ENCODE peak calls at places on chromosomes 1 and 21, in eight cellular contexts. One of them, this sample, is unnamed.

GRCh38 chr1:26239936-26240335 is 5.9 kb downstream of the CEP85 start:
- DNase-seq in ascending aorta: no peak
- DNase-seq in heart right ventricle: no peak
- DNase-seq in heart left ventricle: no peak
- DNase-seq in cardiac fibroblast: peak; percentile 54
- DNase-seq in endothelial cell: no peak
- DNase-seq in vagina: no peak
- DNase-seq in choroid plexus epithelial cell: peak; percentile 51
- DNase-seq in this sample: no peak

GRCh38 chr21:34569381-34569979 is 45.4 kb downstream of the RCAN1 start:
- DNase-seq in ascending aorta: no peak
- DNase-seq in heart right ventricle: no peak
- DNase-seq in heart left ventricle: no peak
- DNase-seq in cardiac fibroblast: no peak
- DNase-seq in endothelial cell: no peak
- DNase-seq in vagina: no peak
- DNase-seq in choroid plexus epithelial cell: no peak
- DNase-seq in this sample: no peak

GRCh38 chr21:33985117-33986050 is 69.8 kb upstream of the ATP5PO start:
- DNase-seq in ascending aorta: no peak
- DNase-seq in heart right ventricle: no peak
- DNase-seq in heart left ventricle: no peak
- DNase-seq in cardiac fibroblast: no peak
- DNase-seq in endothelial cell: no peak
- DNase-seq in vagina: no peak
- DNase-seq in choroid plexus epithelial cell: no peak
- DNase-seq in this sample: no peak

GRCh38 chr21:14900611-14901010 is 164.2 kb downstream of the NRIP1 start:
- DNase-seq in ascending aorta: no peak
- DNase-seq in heart right ventricle: no peak
- DNase-seq in heart left ventricle: no peak
- DNase-seq in cardiac fibroblast: peak; percentile 68
- DNase-seq in endothelial cell: no peak
- DNase-seq in vagina: no peak
- DNase-seq in choroid plexus epithelial cell: peak; percentile 62
- DNase-seq in this sample: no peak

GRCh38 chr1:76546354-76546933 is 320.8 kb upstream of the ST6GALNAC5 start:
- DNase-seq in ascending aorta: no peak
- DNase-seq in heart right ventricle: no peak
- DNase-seq in heart left ventricle: no peak
- DNase-seq in cardiac fibroblast: no peak
- DNase-seq in endothelial cell: no peak
- DNase-seq in vagina: no peak
- DNase-seq in choroid plexus epithelial cell: no peak
- DNase-seq in this sample: no peak

GRCh38 chr1:79478160-79478559 is 471.6 kb upstream of the ADGRL4 start:
- DNase-seq in ascending aorta: no peak
- DNase-seq in heart right ventricle: no peak
- DNase-seq in heart left ventricle: no peak
- DNase-seq in cardiac fibroblast: no peak
- DNase-seq in endothelial cell: no peak
- DNase-seq in vagina: no peak
- DNase-seq in choroid plexus epithelial cell: no peak
- DNase-seq in this sample: no peak

GRCh38 chr1:225378880-225379279 is 49.0 kb downstream of the LBR start:
- DNase-seq in ascending aorta: no peak
- DNase-seq in heart right ventricle: peak; percentile 11
- DNase-seq in heart left ventricle: no peak
- DNase-seq in cardiac fibroblast: peak; percentile 67
- DNase-seq in endothelial cell: no peak
- DNase-seq in vagina: no peak
- DNase-seq in choroid plexus epithelial cell: peak; percentile 91
- DNase-seq in this sample: no peak

GRCh38 chr1:24474193-24474592 is 28.4 kb upstream of the RCAN3 start:
- DNase-seq in ascending aorta: no peak
- DNase-seq in heart right ventricle: no peak
- DNase-seq in heart left ventricle: no peak
- DNase-seq in cardiac fibroblast: no peak
- DNase-seq in endothelial cell: no peak
- DNase-seq in vagina: no peak
- DNase-seq in choroid plexus epithelial cell: no peak
- DNase-seq in this sample: no peak

GRCh38 chr1:232463226-232463625 is 166.7 kb downstream of the SIPA1L2 start:
- DNase-seq in ascending aorta: no peak
- DNase-seq in heart right ventricle: no peak
- DNase-seq in heart left ventricle: no peak
- DNase-seq in cardiac fibroblast: peak; percentile 14
- DNase-seq in endothelial cell: no peak
- DNase-seq in vagina: no peak
- DNase-seq in choroid plexus epithelial cell: peak; percentile 71
- DNase-seq in this sample: no peak

GRCh38 chr1:170545476-170545875 is 13.5 kb downstream of the GORAB start:
- DNase-seq in ascending aorta: no peak
- DNase-seq in heart right ventricle: no peak
- DNase-seq in heart left ventricle: no peak
- DNase-seq in cardiac fibroblast: peak; percentile 92
- DNase-seq in endothelial cell: no peak
- DNase-seq in vagina: no peak
- DNase-seq in choroid plexus epithelial cell: peak; percentile 79
- DNase-seq in this sample: no peak

GRCh38 chr1:16349847-16350406 is 2.4 kb downstream of the FBXO42 start:
- DNase-seq in ascending aorta: no peak
- DNase-seq in heart right ventricle: no peak
- DNase-seq in heart left ventricle: no peak
- DNase-seq in cardiac fibroblast: peak; percentile 33
- DNase-seq in endothelial cell: no peak
- DNase-seq in vagina: no peak
- DNase-seq in choroid plexus epithelial cell: peak; percentile 33
- DNase-seq in this sample: no peak

GRCh38 chr1:167821969-167822685 is 91.8 kb downstream of the ADCY10 start:
- DNase-seq in ascending aorta: no peak
- DNase-seq in heart right ventricle: no peak
- DNase-seq in heart left ventricle: no peak
- DNase-seq in cardiac fibroblast: peak; percentile 48
- DNase-seq in endothelial cell: no peak
- DNase-seq in vagina: no peak
- DNase-seq in choroid plexus epithelial cell: peak; percentile 67
- DNase-seq in this sample: no peak

GRCh38 chr1:201346337-201346939 is 31.0 kb downstream of the TNNT2 start:
- DNase-seq in ascending aorta: no peak
- DNase-seq in heart right ventricle: peak; percentile 62
- DNase-seq in heart left ventricle: peak; percentile 41
- DNase-seq in cardiac fibroblast: peak; percentile 73
- DNase-seq in endothelial cell: peak; percentile 69
- DNase-seq in vagina: no peak
- DNase-seq in choroid plexus epithelial cell: peak; percentile 79
- DNase-seq in this sample: no peak

GRCh38 chr1:8201331-8201861 is 116.5 kb upstream of the SLC45A1 start:
- DNase-seq in ascending aorta: no peak
- DNase-seq in heart right ventricle: no peak
- DNase-seq in heart left ventricle: no peak
- DNase-seq in cardiac fibroblast: peak; percentile 46
- DNase-seq in endothelial cell: no peak
- DNase-seq in vagina: no peak
- DNase-seq in choroid plexus epithelial cell: peak; percentile 42
- DNase-seq in this sample: no peak

GRCh38 chr1:15384301-15384901 is 25.3 kb upstream of the EFHD2 start:
- DNase-seq in ascending aorta: no peak
- DNase-seq in heart right ventricle: no peak
- DNase-seq in heart left ventricle: no peak
- DNase-seq in cardiac fibroblast: peak; percentile 10
- DNase-seq in endothelial cell: no peak
- DNase-seq in vagina: no peak
- DNase-seq in choroid plexus epithelial cell: peak; percentile 13
- DNase-seq in this sample: no peak

GRCh38 chr1:229624906-229625871 is 733 bp downstream of the TAF5L start:
- DNase-seq in ascending aorta: no peak
- DNase-seq in heart right ventricle: peak; percentile 27
- DNase-seq in heart left ventricle: peak; percentile 48
- DNase-seq in cardiac fibroblast: peak; percentile 48
- DNase-seq in endothelial cell: peak; percentile 47
- DNase-seq in vagina: no peak
- DNase-seq in choroid plexus epithelial cell: peak; percentile 69
- DNase-seq in this sample: peak; percentile 38

GRCh38 chr1:174217787-174218574 is 58.7 kb downstream of the RABGAP1L start:
- DNase-seq in ascending aorta: no peak
- DNase-seq in heart right ventricle: no peak
- DNase-seq in heart left ventricle: no peak
- DNase-seq in cardiac fibroblast: peak; percentile 55
- DNase-seq in endothelial cell: no peak
- DNase-seq in vagina: no peak
- DNase-seq in choroid plexus epithelial cell: peak; percentile 72
- DNase-seq in this sample: no peak

GRCh38 chr1:58782308-58783089 is 1.3 kb downstream of the JUN start:
- DNase-seq in ascending aorta: peak; percentile 10
- DNase-seq in heart right ventricle: peak; percentile 23
- DNase-seq in heart left ventricle: peak; percentile 56
- DNase-seq in cardiac fibroblast: peak; percentile 53
- DNase-seq in endothelial cell: peak; percentile 41
- DNase-seq in vagina: no peak
- DNase-seq in choroid plexus epithelial cell: peak; percentile 58
- DNase-seq in this sample: no peak

GRCh38 chr1:225498539-225499135 is 70.8 kb upstream of the LBR start:
- DNase-seq in ascending aorta: no peak
- DNase-seq in heart right ventricle: no peak
- DNase-seq in heart left ventricle: no peak
- DNase-seq in cardiac fibroblast: peak; percentile 66
- DNase-seq in endothelial cell: no peak
- DNase-seq in vagina: no peak
- DNase-seq in choroid plexus epithelial cell: peak; percentile 59
- DNase-seq in this sample: no peak

GRCh38 chr1:117122297-117123025 is 912 bp upstream of the TRIM45 start:
- DNase-seq in ascending aorta: no peak
- DNase-seq in heart right ventricle: no peak
- DNase-seq in heart left ventricle: no peak
- DNase-seq in cardiac fibroblast: no peak
- DNase-seq in endothelial cell: no peak
- DNase-seq in vagina: no peak
- DNase-seq in choroid plexus epithelial cell: no peak
- DNase-seq in this sample: no peak

GRCh38 chr1:56452027-56453011 is 127.0 kb downstream of the PLPP3 start:
- DNase-seq in ascending aorta: no peak
- DNase-seq in heart right ventricle: no peak
- DNase-seq in heart left ventricle: peak; percentile 40
- DNase-seq in cardiac fibroblast: no peak
- DNase-seq in endothelial cell: no peak
- DNase-seq in vagina: no peak
- DNase-seq in choroid plexus epithelial cell: no peak
- DNase-seq in this sample: no peak

GRCh38 chr1:27391511-27392095 is 819 bp upstream of the GPR3 start:
- DNase-seq in ascending aorta: peak; percentile 30
- DNase-seq in heart right ventricle: peak; percentile 70
- DNase-seq in heart left ventricle: peak; percentile 83
- DNase-seq in cardiac fibroblast: peak; percentile 51
- DNase-seq in endothelial cell: no peak
- DNase-seq in vagina: no peak
- DNase-seq in choroid plexus epithelial cell: peak; percentile 55
- DNase-seq in this sample: no peak
- TF ChIP-seq CTCF in ascending aorta: no peak
- TF ChIP-seq CTCF in heart right ventricle: no peak
- TF ChIP-seq CTCF in heart left ventricle: no peak
- TF ChIP-seq CTCF in cardiac fibroblast: peak; percentile 9
- TF ChIP-seq CTCF in endothelial cell: no peak
- TF ChIP-seq CTCF in vagina: no peak
- TF ChIP-seq CTCF in choroid plexus epithelial cell: peak; percentile 13
- TF ChIP-seq CTCF in this sample: no peak

DNA sequence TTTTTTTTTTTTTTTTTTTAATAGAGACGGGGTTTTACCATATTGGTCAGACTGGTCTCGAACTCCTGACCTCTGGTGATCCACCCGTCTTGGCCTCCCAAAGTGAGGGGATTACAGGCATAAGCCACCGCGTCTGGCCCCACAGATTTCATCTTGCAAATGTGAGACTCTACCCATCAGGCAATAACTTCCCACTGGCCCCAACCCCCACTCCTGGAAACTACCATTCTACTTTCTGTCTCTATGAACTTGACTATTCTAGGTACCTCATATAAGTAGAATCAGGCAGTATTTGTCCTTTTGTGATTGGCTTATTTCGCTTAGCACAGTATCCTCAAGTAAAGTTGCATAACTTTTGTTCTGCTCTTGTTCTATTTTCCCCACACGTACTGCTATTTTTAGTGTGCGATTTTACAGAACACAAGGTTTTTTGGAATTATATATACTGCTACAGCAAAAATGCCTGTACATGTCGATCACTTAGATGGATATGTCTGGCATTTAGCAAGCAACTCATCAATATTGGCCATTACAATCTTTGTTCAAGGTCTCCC is 40.2 kb downstream of the ECE1 start:
- DNase-seq in ascending aorta: no peak
- DNase-seq in heart right ventricle: no peak
- DNase-seq in heart left ventricle: no peak
- DNase-seq in cardiac fibroblast: no peak
- DNase-seq in endothelial cell: no peak
- DNase-seq in vagina: no peak
- DNase-seq in choroid plexus epithelial cell: no peak
- DNase-seq in this sample: no peak
- TF ChIP-seq CTCF in ascending aorta: no peak
- TF ChIP-seq CTCF in heart right ventricle: no peak
- TF ChIP-seq CTCF in heart left ventricle: no peak
- TF ChIP-seq CTCF in cardiac fibroblast: no peak
- TF ChIP-seq CTCF in endothelial cell: no peak
- TF ChIP-seq CTCF in vagina: no peak
- TF ChIP-seq CTCF in choroid plexus epithelial cell: no peak
- TF ChIP-seq CTCF in this sample: no peak

GRCh38 chr1:182051938-182052337 is 9.6 kb downstream of the ZNF648 start:
- DNase-seq in ascending aorta: no peak
- DNase-seq in heart right ventricle: no peak
- DNase-seq in heart left ventricle: no peak
- DNase-seq in cardiac fibroblast: no peak
- DNase-seq in endothelial cell: no peak
- DNase-seq in vagina: no peak
- DNase-seq in choroid plexus epithelial cell: no peak
- DNase-seq in this sample: no peak
- TF ChIP-seq CTCF in ascending aorta: no peak
- TF ChIP-seq CTCF in heart right ventricle: no peak
- TF ChIP-seq CTCF in heart left ventricle: no peak
- TF ChIP-seq CTCF in cardiac fibroblast: no peak
- TF ChIP-seq CTCF in endothelial cell: no peak
- TF ChIP-seq CTCF in vagina: no peak
- TF ChIP-seq CTCF in choroid plexus epithelial cell: no peak
- TF ChIP-seq CTCF in this sample: no peak

DNA sequence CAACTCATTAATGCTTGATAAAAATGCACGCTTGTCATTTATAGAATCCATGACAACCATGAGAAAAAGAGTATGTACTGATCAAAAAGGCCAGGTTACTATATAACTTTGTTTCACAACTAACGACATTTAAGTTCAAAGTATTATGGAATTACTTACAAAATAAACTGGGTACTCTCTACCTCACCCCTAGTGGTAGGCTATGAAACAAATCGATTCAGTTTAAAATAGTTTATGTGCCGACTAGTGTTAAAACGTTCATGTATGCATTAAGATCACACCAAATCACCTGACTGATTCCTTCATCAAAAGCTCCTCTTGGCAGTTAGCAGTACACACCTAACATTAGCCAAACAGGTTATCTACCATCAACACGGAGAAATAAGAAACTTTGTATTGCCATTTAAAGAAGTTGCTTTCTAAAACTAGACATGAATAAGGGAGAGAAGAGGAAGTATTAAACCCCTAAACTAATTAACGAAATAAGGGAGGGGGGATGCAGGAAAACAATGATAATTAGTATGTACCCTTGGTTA is 137.1 kb downstream of the AKT3 start:
- DNase-seq in ascending aorta: no peak
- DNase-seq in heart right ventricle: no peak
- DNase-seq in heart left ventricle: no peak
- DNase-seq in cardiac fibroblast: peak; percentile 37
- DNase-seq in endothelial cell: no peak
- DNase-seq in vagina: no peak
- DNase-seq in choroid plexus epithelial cell: peak; percentile 28
- DNase-seq in this sample: no peak
- TF ChIP-seq CTCF in ascending aorta: no peak
- TF ChIP-seq CTCF in heart right ventricle: no peak
- TF ChIP-seq CTCF in heart left ventricle: peak; percentile 15
- TF ChIP-seq CTCF in cardiac fibroblast: peak; percentile 25
- TF ChIP-seq CTCF in endothelial cell: peak; percentile 43
- TF ChIP-seq CTCF in vagina: no peak
- TF ChIP-seq CTCF in choroid plexus epithelial cell: peak; percentile 48
- TF ChIP-seq CTCF in this sample: no peak

This sample was measured in omental fat pad.